ENCODE peak calls at places on chromosome 4, in six cellular contexts. M is A549, G is SK-N-SH, T is GM23338, Z is HepG2, D is GM12878. P is an unnamed sample.

GRCh38 chr4:74675673-74676279 is 118.5 kb downstream of the BTC start:
- DNase-seq in G (peak), T (peak), D (no peak), Z (peak), M (peak), P (no peak)

GRCh38 chr4:41212221-41213203 is 1.8 kb downstream of the APBB2 start:
- DNase-seq in Z (peak), T (peak), D (peak), G (peak), M (peak), P (peak)

GRCh38 chr4:123501733-123502132 is 105.1 kb downstream of the SPRY1 start:
- DNase-seq in M (no peak), T (peak), D (no peak), G (no peak), Z (no peak), P (no peak)

GRCh38 chr4:52572936-52573485 is 86.1 kb downstream of the USP46 start:
- DNase-seq in M (no peak), Z (no peak), D (no peak), T (no peak), G (no peak), P (no peak)

GRCh38 chr4:23770011-23770410 is 119.8 kb downstream of the PPARGC1A start:
- DNase-seq in Z (no peak), M (no peak), G (no peak), T (no peak), D (no peak), P (no peak)

GRCh38 chr4:95546866-95547707 is 1.7 kb downstream of the UNC5C start:
- DNase-seq in T (peak), M (no peak), G (peak), Z (no peak), D (no peak), P (no peak)

GRCh38 chr4:185119927-185120630 is 23.0 kb upstream of the SLC25A4 start:
- DNase-seq in T (no peak), Z (no peak), D (no peak), M (no peak), G (no peak), P (no peak)

GRCh38 chr4:101169044-101170014 is 178.0 kb downstream of the PPP3CA start:
- DNase-seq in T (peak), G (peak), D (peak), Z (peak), M (peak), P (peak)

GRCh38 chr4:55318135-55318534 is 27.9 kb upstream of the SRD5A3 start:
- DNase-seq in T (no peak), Z (no peak), G (no peak), M (no peak), D (no peak), P (no peak)

GRCh38 chr4:48602763-48603162 is 112.7 kb downstream of the ZAR1 start:
- DNase-seq in Z (no peak), T (no peak), M (no peak), G (no peak), D (no peak), P (no peak)

GRCh38 chr4:17765514-17766286 is 15.7 kb downstream of the FAM184B start:
- DNase-seq in M (no peak), D (no peak), Z (no peak), G (no peak), T (no peak), P (no peak)

DNA sequence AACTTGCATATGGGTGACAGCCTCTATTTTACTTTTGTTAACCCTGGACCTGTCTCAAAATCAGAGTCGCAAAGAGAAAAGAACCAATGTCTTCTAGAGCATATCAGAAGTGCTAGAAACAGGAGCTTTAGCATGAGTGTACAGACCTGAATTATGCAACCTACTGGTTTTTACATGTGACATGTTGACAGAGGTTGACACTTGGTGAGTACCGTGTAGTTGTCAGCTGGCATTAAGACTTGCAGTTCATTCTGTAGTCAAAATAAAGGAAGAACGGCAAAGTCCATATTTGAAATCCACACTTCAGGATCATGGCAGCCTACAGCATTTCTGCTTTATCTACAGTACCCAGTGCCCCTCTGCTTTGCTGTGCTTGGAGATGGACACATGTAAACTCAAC is 291.9 kb upstream of the TENM3 start:
- DNase-seq in Z (no peak), G (no peak), T (no peak), M (no peak), D (no peak), P (no peak)
- TF ChIP-seq REST in Z (no peak), G (no peak), T (no peak), M (no peak), D (no peak), P (no peak)

GRCh38 chr4:110183643-110184042 is 14.8 kb downstream of the ELOVL6 start:
- DNase-seq in M (no peak), T (no peak), G (no peak), D (no peak), Z (no peak), P (no peak)

GRCh38 chr4:110188113-110188512 is 10.3 kb downstream of the ELOVL6 start:
- DNase-seq in D (no peak), T (no peak), G (no peak), M (no peak), Z (no peak), P (no peak)

GRCh38 chr4:110183058-110183457 is 15.4 kb downstream of the ELOVL6 start:
- DNase-seq in T (no peak), M (no peak), D (no peak), G (no peak), Z (no peak), P (no peak)

GRCh38 chr4:110184791-110185155 is 13.6 kb downstream of the ELOVL6 start:
- DNase-seq in Z (no peak), M (no peak), G (peak), T (no peak), D (no peak), P (no peak)

GRCh38 chr4:110184124-110184790 is 14.2 kb downstream of the ELOVL6 start:
- DNase-seq in Z (no peak), G (no peak), M (no peak), T (peak), D (no peak), P (no peak)
- H3K27ac ChIP-seq in Z (no peak), G (no peak), M (no peak), T (peak), D (no peak), P (no peak)

DNA sequence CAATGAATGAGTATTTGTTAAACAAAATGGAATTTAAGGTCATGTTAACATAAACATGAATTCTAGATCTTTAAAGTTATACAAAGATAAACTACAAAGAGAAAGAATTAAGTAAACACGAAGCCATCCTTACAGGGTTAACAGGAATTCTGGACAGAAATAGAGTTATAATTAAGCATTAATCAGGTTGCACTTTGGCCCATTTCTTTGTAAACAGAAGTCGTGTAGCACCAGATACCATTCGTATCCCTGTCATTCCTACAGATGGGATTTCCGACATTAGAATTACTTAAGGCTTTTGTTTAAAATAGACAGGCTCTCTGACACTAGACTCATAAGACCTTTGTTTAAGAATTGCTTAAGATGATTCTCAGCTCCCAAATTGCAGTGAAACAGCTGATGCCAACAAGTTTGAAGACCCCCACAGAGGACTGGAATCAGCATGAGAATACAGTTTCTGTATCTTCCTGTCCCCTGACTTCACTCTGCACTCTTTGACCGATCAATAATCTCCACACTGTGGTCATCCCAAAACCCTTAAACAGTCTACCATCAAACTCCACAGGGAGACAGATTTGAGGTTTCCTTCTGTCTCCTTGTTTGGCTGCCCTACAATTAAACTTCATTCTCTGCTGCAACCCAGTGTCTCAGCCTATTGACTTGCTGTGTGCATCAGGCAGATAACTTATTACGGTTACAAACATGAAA is 22.3 kb upstream of the TMEM150C start:
- DNase-seq in Z (no peak), M (no peak), T (no peak), D (no peak), G (no peak), P (no peak)
- TF ChIP-seq REST in Z (no peak), M (no peak), T (no peak), D (no peak), G (no peak), P (no peak)

GRCh38 chr4:119025440-119025839 is 110.2 kb upstream of the MYOZ2 start:
- DNase-seq in M (peak), T (no peak), D (no peak), Z (no peak), G (no peak), P (peak)
- H3K27ac ChIP-seq in M (peak), T (no peak), D (no peak), Z (no peak), G (peak), P (no peak)

GRCh38 chr4:30718889-30719252 is 1.3 kb upstream of the PCDH7 start:
- DNase-seq in M (no peak), T (peak), G (peak), Z (no peak), D (no peak), P (no peak)

GRCh38 chr4:30717208-30718020 is 2.8 kb upstream of the PCDH7 start:
- DNase-seq in T (peak), M (peak), G (peak), Z (no peak), D (no peak), P (no peak)

GRCh38 chr4:30718021-30718888 is 1.9 kb upstream of the PCDH7 start:
- DNase-seq in D (no peak), Z (no peak), G (peak), T (peak), M (no peak), P (no peak)

GRCh38 chr4:30716158-30716557 is 4.0 kb upstream of the PCDH7 start:
- DNase-seq in Z (peak), D (no peak), M (peak), G (peak), T (peak), P (no peak)

GRCh38 chr4:30716671-30717207 is 3.4 kb upstream of the PCDH7 start:
- DNase-seq in M (no peak), Z (no peak), D (no peak), T (peak), G (no peak), P (no peak)
- TF ChIP-seq REST in M (no peak), Z (no peak), D (no peak), T (no peak), G (no peak), P (no peak)

GRCh38 chr4:169582203-169582602 is 30.2 kb downstream of the NEK1 start:
- DNase-seq in G (no peak), M (no peak), T (no peak), D (peak), Z (no peak), P (no peak)
- H3K27ac ChIP-seq in G (no peak), M (no peak), T (no peak), D (no peak), Z (no peak), P (no peak)